ENCODE peak calls at places on chromosomes 3 and 15, in six cellular contexts. K is AG04450, A is GM13977, X is endothelial cell, B is WERI-Rb-1, R is left ventricle myocardium inferior. M is an unnamed sample.

GRCh38 chr15:39969871-39970270 is 36.0 kb downstream of the EIF2AK4 start:
- DNase-seq in B (no peak), X (no peak), R (peak; percentile 39), A (no peak), K (no peak), M (peak; percentile 81)

GRCh38 chr3:71309342-71309741 is 274.2 kb downstream of the FOXP1 start:
- DNase-seq in R (no peak), K (no peak), X (no peak), B (no peak), A (no peak), M (no peak)

GRCh38 chr3:49869525-49870126 is at the start of gene CAMKV:
- DNase-seq in X (peak; percentile 45), B (peak; percentile 63), A (peak; percentile 63), R (no peak), K (no peak), M (no peak)

GRCh38 chr3:16064660-16065414 is 109.6 kb upstream of the GALNT15 start:
- DNase-seq in R (peak; percentile 83), B (no peak), A (no peak), X (no peak), K (peak; percentile 82), M (peak; percentile 91)

GRCh38 chr15:82730022-82730530 is 20.4 kb upstream of the AP3B2 start:
- DNase-seq in X (no peak), K (no peak), R (no peak), B (no peak), A (no peak), M (no peak)

GRCh38 chr3:124126446-124127017 is 134.6 kb upstream of the ROPN1 start:
- DNase-seq in R (no peak), K (no peak), A (no peak), B (no peak), X (no peak), M (no peak)

GRCh38 chr3:186617038-186617934 is 4.4 kb downstream of the AHSG start:
- DNase-seq in X (peak; percentile 69), R (peak; percentile 77), K (peak; percentile 93), A (peak; percentile 87), B (peak; percentile 64), M (peak; percentile 91)

GRCh38 chr3:151443583-151443982 is 17.3 kb downstream of the IGSF10 start:
- DNase-seq in A (no peak), B (no peak), K (no peak), X (peak; percentile 28), R (no peak), M (no peak)

GRCh38 chr3:72953325-72953956 is 43.2 kb upstream of the PPP4R2 start:
- DNase-seq in B (no peak), X (no peak), K (no peak), A (no peak), R (no peak), M (no peak)

GRCh38 chr3:150763841-150764483 is 993 bp upstream of the SIAH2 start:
- DNase-seq in K (no peak), X (peak; percentile 57), A (peak; percentile 62), R (peak; percentile 69), B (no peak), M (no peak)

GRCh38 chr3:60053518-60054265 is 1003.9 kb upstream of the CFAP20DC start:
- DNase-seq in B (no peak), A (no peak), K (peak; percentile 8), X (no peak), R (no peak), M (no peak)

GRCh38 chr15:31435256-31435781 is 108.7 kb downstream of the KLF13 start:
- DNase-seq in B (peak; percentile 93), A (peak; percentile 76), K (peak; percentile 32), X (peak; percentile 68), R (peak; percentile 83), M (peak; percentile 18)

GRCh38 chr3:146390967-146391366 is 78.4 kb downstream of the PLSCR2 start:
- DNase-seq in R (no peak), A (no peak), B (no peak), K (peak; percentile 88), X (no peak), M (peak; percentile 83)

GRCh38 chr3:57261929-57262328 is 30.6 kb downstream of the ASB14 start:
- DNase-seq in A (no peak), B (no peak), R (no peak), K (no peak), X (no peak), M (no peak)

GRCh38 chr3:197151562-197151961 is 121.9 kb upstream of the MELTF start:
- DNase-seq in K (peak; percentile 18), B (peak; percentile 6), X (no peak), R (no peak), A (no peak), M (peak; percentile 49)

GRCh38 chr15:101492752-101493692 is 3.5 kb upstream of the PCSK6 start:
- DNase-seq in R (no peak), X (no peak), A (no peak), B (no peak), K (no peak), M (no peak)

GRCh38 chr3:69426905-69427304 is 41.0 kb upstream of the FRMD4B start:
- DNase-seq in X (no peak), K (no peak), B (no peak), A (no peak), R (no peak), M (no peak)

GRCh38 chr15:88636039-88636438 is 2.8 kb upstream of the ISG20 start:
- DNase-seq in R (no peak), A (no peak), B (no peak), K (no peak), X (no peak), M (no peak)

GRCh38 chr3:53705024-53705750 is 141.0 kb downstream of the CHDH start:
- DNase-seq in K (no peak), X (no peak), A (no peak), B (no peak), R (no peak), M (no peak)

GRCh38 chr3:129195731-129196256 is 12.1 kb upstream of the CNBP start:
- DNase-seq in A (no peak), K (peak; percentile 81), B (no peak), X (no peak), R (peak; percentile 32), M (peak; percentile 88)

GRCh38 chr15:74010929-74011540 is 16.5 kb downstream of the PML start:
- DNase-seq in R (no peak), K (no peak), A (no peak), B (no peak), X (no peak), M (no peak)

GRCh38 chr3:127730666-127731294 is 58.0 kb downstream of the ABTB1 start:
- DNase-seq in A (no peak), K (no peak), B (no peak), X (no peak), R (no peak), M (no peak)

GRCh38 chr3:9147215-9147895 is 102.1 kb downstream of the SRGAP3 start:
- DNase-seq in K (no peak), A (no peak), B (no peak), R (no peak), X (no peak), M (peak; percentile 36)

GRCh38 chr3:69665026-69665739 is 74.1 kb upstream of the MITF start:
- DNase-seq in A (no peak), B (peak; percentile 58), R (no peak), K (no peak), X (peak; percentile 28), M (no peak)

GRCh38 chr3:179962617-179963387 is 73.9 kb downstream of the PEX5L start:
- DNase-seq in B (no peak), A (no peak), X (no peak), K (no peak), R (no peak), M (no peak)

GRCh38 chr15:96595951-96596350 is 265.5 kb downstream of the NR2F2 start:
- DNase-seq in R (no peak), X (no peak), B (no peak), A (no peak), K (no peak), M (no peak)

GRCh38 chr15:31157644-31158069 is 56.1 kb upstream of the TRPM1 start:
- DNase-seq in K (no peak), R (no peak), A (no peak), X (no peak), B (no peak), M (no peak)

GRCh38 chr3:136305879-136306278 is 55.7 kb downstream of the PCCB start:
- DNase-seq in X (no peak), K (peak; percentile 43), B (no peak), A (no peak), R (no peak), M (peak; percentile 5)
- TF ChIP-seq CTCF in X (no peak), K (peak; percentile 72), B (peak; percentile 40), A (peak; percentile 38), R (peak; percentile 25), M (peak; percentile 38)

DNA sequence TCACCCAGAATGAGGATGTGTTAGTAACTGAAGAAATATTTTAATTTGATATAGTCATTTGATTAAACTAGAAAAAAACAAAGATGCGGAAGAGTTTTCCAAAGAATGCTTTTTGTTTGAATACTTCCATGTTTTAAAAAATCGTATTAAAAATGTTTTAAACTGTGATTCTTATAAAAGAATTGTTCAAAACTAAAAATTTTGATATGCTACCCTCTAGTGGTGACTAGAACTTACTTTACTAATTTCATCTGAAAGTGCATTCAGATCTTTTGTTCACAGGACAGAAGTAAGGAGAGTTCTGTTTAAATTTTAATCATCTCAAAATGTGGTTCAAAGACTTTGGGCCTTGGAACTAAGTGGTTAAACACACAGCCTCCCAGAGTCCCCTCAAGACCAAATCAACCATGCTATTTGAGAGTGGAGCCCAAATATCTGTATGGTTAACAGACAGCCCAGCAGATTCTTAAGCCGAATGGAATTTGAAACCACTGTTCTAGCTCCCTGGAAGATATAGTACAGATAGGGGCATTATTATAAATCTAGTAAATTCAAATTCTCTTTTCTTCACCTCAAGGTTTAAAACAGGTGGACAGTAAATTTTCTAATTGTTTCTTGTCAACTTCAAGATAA is 45.2 kb upstream of the SYNPR start:
- DNase-seq in X (no peak), B (no peak), K (no peak), A (no peak), R (no peak), M (no peak)
- TF ChIP-seq CTCF in X (peak; percentile 74), B (no peak), K (peak; percentile 39), A (peak; percentile 28), R (peak; percentile 43), M (peak; percentile 3)

DNA sequence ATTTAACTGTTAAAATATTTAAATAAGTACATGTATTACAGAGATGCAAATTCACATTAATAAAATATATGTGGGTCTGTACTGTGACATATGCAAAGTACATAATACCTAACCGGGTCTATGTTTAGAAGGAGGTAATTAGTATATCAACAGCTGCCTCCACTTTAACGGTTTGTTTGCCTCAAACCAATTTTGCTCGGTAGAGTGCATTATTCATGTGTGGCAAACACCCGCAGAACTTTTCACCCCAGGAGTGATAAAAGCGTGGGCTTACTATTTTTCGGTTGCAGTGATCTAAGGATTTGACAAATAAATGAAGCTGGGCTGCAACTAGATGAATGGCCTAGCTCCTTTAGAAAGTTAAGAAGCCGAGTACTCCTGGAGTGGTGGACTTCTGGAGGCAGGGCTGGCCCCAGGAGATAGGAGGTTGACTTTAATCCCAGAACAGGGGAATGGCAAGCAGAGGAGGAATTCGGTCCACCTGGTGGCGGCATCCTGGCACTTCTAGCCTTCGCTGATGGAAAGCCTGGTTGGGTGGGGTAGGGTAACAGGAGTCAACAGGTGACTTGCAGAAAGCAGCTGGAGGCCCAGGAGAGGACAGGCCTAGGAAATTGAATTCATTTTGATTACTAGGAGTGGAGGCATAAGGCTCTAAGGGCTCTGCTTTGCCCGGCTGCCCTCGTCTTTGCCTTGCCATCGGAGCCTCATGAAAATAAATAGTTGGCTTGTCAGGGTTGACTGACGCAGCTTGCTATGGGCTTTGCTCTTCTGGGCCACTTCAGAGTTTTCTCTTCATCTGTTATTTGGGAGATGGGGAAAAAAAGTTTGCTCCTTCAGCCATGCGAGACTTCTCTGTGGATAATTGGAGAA is 2.4 kb downstream of the SLCO3A1 start:
- DNase-seq in K (no peak), X (peak; percentile 38), R (no peak), B (peak; percentile 9), A (no peak), M (no peak)
- TF ChIP-seq CTCF in K (peak; percentile 23), X (peak; percentile 25), R (peak; percentile 51), B (no peak), A (no peak), M (peak; percentile 18)

GRCh38 chr3:46449755-46450552 is 14.8 kb downstream of the LTF start:
- DNase-seq in X (peak; percentile 38), B (no peak), A (no peak), R (no peak), K (no peak), M (no peak)
- TF ChIP-seq CTCF in X (peak; percentile 73), B (peak; percentile 60), A (peak; percentile 40), R (peak; percentile 65), K (peak; percentile 66), M (peak; percentile 57)